ENCODE peak calls at places on chromosomes 16 and 17, in eight cellular contexts. One of them, this sample, is unnamed.

GRCh38 chr16:77383606-77384187 is 51.1 kb downstream of the ADAMTS18 start:
- DNase-seq in AML-193: no peak
- DNase-seq in NCI-H82: no peak
- DNase-seq in stimulated activated CD8-positive, alpha-beta memory T cell treated with anti-CD3 and anti-CD28 coated beads, Interleukin-12 subunit alpha, Interleukin-12 subunit beta, amount 100 ng/mL, for 1 hour: no peak
- DNase-seq in esophagus squamous epithelium: no peak
- DNase-seq in EH: no peak
- DNase-seq in 8988T: no peak
- DNase-seq in NCI-H1092: no peak
- DNase-seq in this sample: no peak

GRCh38 chr17:3965123-3965800 is 1.0 kb upstream of the ATP2A3 start:
- DNase-seq in stimulated activated CD8-positive, alpha-beta memory T cell treated with anti-CD3 and anti-CD28 coated beads, Interleukin-12 subunit alpha, Interleukin-12 subunit beta, amount 100 ng/mL, for 1 hour: peak; percentile 52
- DNase-seq in NCI-H1092: peak; percentile 54
- DNase-seq in 8988T: peak; percentile 77
- DNase-seq in AML-193: peak; percentile 41
- DNase-seq in NCI-H82: peak; percentile 79
- DNase-seq in EH: peak; percentile 56
- DNase-seq in esophagus squamous epithelium: peak; percentile 20
- DNase-seq in this sample: peak; percentile 73

GRCh38 chr17:81387235-81388060 is 7.8 kb upstream of the BAHCC1 start:
- DNase-seq in NCI-H82: no peak
- DNase-seq in AML-193: no peak
- DNase-seq in NCI-H1092: no peak
- DNase-seq in EH: peak; percentile 74
- DNase-seq in stimulated activated CD8-positive, alpha-beta memory T cell treated with anti-CD3 and anti-CD28 coated beads, Interleukin-12 subunit alpha, Interleukin-12 subunit beta, amount 100 ng/mL, for 1 hour: no peak
- DNase-seq in 8988T: no peak
- DNase-seq in esophagus squamous epithelium: no peak
- DNase-seq in this sample: no peak

GRCh38 chr17:78644971-78645370 is 67.8 kb upstream of the DNAH17 start:
- DNase-seq in EH: no peak
- DNase-seq in AML-193: no peak
- DNase-seq in stimulated activated CD8-positive, alpha-beta memory T cell treated with anti-CD3 and anti-CD28 coated beads, Interleukin-12 subunit alpha, Interleukin-12 subunit beta, amount 100 ng/mL, for 1 hour: no peak
- DNase-seq in NCI-H82: no peak
- DNase-seq in esophagus squamous epithelium: no peak
- DNase-seq in 8988T: no peak
- DNase-seq in NCI-H1092: no peak
- DNase-seq in this sample: no peak

GRCh38 chr16:73725147-73725546 is 571.5 kb upstream of the PSMD7 start:
- DNase-seq in stimulated activated CD8-positive, alpha-beta memory T cell treated with anti-CD3 and anti-CD28 coated beads, Interleukin-12 subunit alpha, Interleukin-12 subunit beta, amount 100 ng/mL, for 1 hour: no peak
- DNase-seq in esophagus squamous epithelium: no peak
- DNase-seq in 8988T: no peak
- DNase-seq in EH: no peak
- DNase-seq in AML-193: no peak
- DNase-seq in NCI-H82: no peak
- DNase-seq in NCI-H1092: no peak
- DNase-seq in this sample: no peak

GRCh38 chr16:21656795-21657768 is 4.7 kb upstream of the IGSF6 start:
- DNase-seq in AML-193: peak; percentile 40
- DNase-seq in stimulated activated CD8-positive, alpha-beta memory T cell treated with anti-CD3 and anti-CD28 coated beads, Interleukin-12 subunit alpha, Interleukin-12 subunit beta, amount 100 ng/mL, for 1 hour: peak; percentile 43
- DNase-seq in NCI-H1092: no peak
- DNase-seq in esophagus squamous epithelium: no peak
- DNase-seq in 8988T: no peak
- DNase-seq in NCI-H82: peak; percentile 63
- DNase-seq in EH: peak; percentile 67
- DNase-seq in this sample: no peak

GRCh38 chr17:78839762-78840529 is 668 bp downstream of the USP36 start:
- DNase-seq in esophagus squamous epithelium: no peak
- DNase-seq in stimulated activated CD8-positive, alpha-beta memory T cell treated with anti-CD3 and anti-CD28 coated beads, Interleukin-12 subunit alpha, Interleukin-12 subunit beta, amount 100 ng/mL, for 1 hour: peak; percentile 17
- DNase-seq in EH: peak; percentile 54
- DNase-seq in AML-193: no peak
- DNase-seq in NCI-H82: peak; percentile 56
- DNase-seq in NCI-H1092: no peak
- DNase-seq in 8988T: no peak
- DNase-seq in this sample: peak; percentile 2

GRCh38 chr17:73641779-73642580 is 2.3 kb downstream of the SDK2 start:
- DNase-seq in NCI-H82: peak; percentile 53
- DNase-seq in NCI-H1092: peak; percentile 64
- DNase-seq in AML-193: no peak
- DNase-seq in esophagus squamous epithelium: no peak
- DNase-seq in EH: no peak
- DNase-seq in 8988T: no peak
- DNase-seq in stimulated activated CD8-positive, alpha-beta memory T cell treated with anti-CD3 and anti-CD28 coated beads, Interleukin-12 subunit alpha, Interleukin-12 subunit beta, amount 100 ng/mL, for 1 hour: no peak
- DNase-seq in this sample: no peak

GRCh38 chr16:12754824-12755543 is 48.7 kb downstream of the CPPED1 start:
- DNase-seq in NCI-H1092: no peak
- DNase-seq in 8988T: no peak
- DNase-seq in NCI-H82: no peak
- DNase-seq in esophagus squamous epithelium: no peak
- DNase-seq in stimulated activated CD8-positive, alpha-beta memory T cell treated with anti-CD3 and anti-CD28 coated beads, Interleukin-12 subunit alpha, Interleukin-12 subunit beta, amount 100 ng/mL, for 1 hour: no peak
- DNase-seq in EH: peak; percentile 74
- DNase-seq in AML-193: no peak
- DNase-seq in this sample: no peak

GRCh38 chr17:63989622-63990345 is 8.4 kb upstream of the PRR29 start:
- DNase-seq in NCI-H82: no peak
- DNase-seq in EH: no peak
- DNase-seq in AML-193: no peak
- DNase-seq in esophagus squamous epithelium: no peak
- DNase-seq in stimulated activated CD8-positive, alpha-beta memory T cell treated with anti-CD3 and anti-CD28 coated beads, Interleukin-12 subunit alpha, Interleukin-12 subunit beta, amount 100 ng/mL, for 1 hour: no peak
- DNase-seq in 8988T: no peak
- DNase-seq in NCI-H1092: no peak
- DNase-seq in this sample: no peak

GRCh38 chr16:65845466-65846209 is 520.9 kb upstream of the CDH5 start:
- DNase-seq in 8988T: no peak
- DNase-seq in stimulated activated CD8-positive, alpha-beta memory T cell treated with anti-CD3 and anti-CD28 coated beads, Interleukin-12 subunit alpha, Interleukin-12 subunit beta, amount 100 ng/mL, for 1 hour: no peak
- DNase-seq in AML-193: no peak
- DNase-seq in NCI-H82: no peak
- DNase-seq in NCI-H1092: no peak
- DNase-seq in EH: peak; percentile 57
- DNase-seq in esophagus squamous epithelium: no peak
- DNase-seq in this sample: no peak

GRCh38 chr16:81784042-81784785 is 5.1 kb downstream of the PLCG2 start:
- DNase-seq in esophagus squamous epithelium: no peak
- DNase-seq in NCI-H1092: no peak
- DNase-seq in stimulated activated CD8-positive, alpha-beta memory T cell treated with anti-CD3 and anti-CD28 coated beads, Interleukin-12 subunit alpha, Interleukin-12 subunit beta, amount 100 ng/mL, for 1 hour: no peak
- DNase-seq in NCI-H82: no peak
- DNase-seq in AML-193: no peak
- DNase-seq in 8988T: no peak
- DNase-seq in EH: no peak
- DNase-seq in this sample: no peak

GRCh38 chr16:89600956-89601355 is 12.5 kb upstream of the DPEP1 start:
- DNase-seq in stimulated activated CD8-positive, alpha-beta memory T cell treated with anti-CD3 and anti-CD28 coated beads, Interleukin-12 subunit alpha, Interleukin-12 subunit beta, amount 100 ng/mL, for 1 hour: no peak
- DNase-seq in NCI-H1092: no peak
- DNase-seq in NCI-H82: no peak
- DNase-seq in AML-193: no peak
- DNase-seq in 8988T: no peak
- DNase-seq in EH: peak; percentile 36
- DNase-seq in esophagus squamous epithelium: no peak
- DNase-seq in this sample: no peak

GRCh38 chr16:78196527-78196926 is 97.1 kb downstream of the WWOX start:
- DNase-seq in AML-193: no peak
- DNase-seq in NCI-H1092: no peak
- DNase-seq in NCI-H82: no peak
- DNase-seq in EH: no peak
- DNase-seq in 8988T: no peak
- DNase-seq in stimulated activated CD8-positive, alpha-beta memory T cell treated with anti-CD3 and anti-CD28 coated beads, Interleukin-12 subunit alpha, Interleukin-12 subunit beta, amount 100 ng/mL, for 1 hour: no peak
- DNase-seq in esophagus squamous epithelium: no peak
- DNase-seq in this sample: no peak

GRCh38 chr16:48511071-48511540 is 98.9 kb downstream of the N4BP1 start:
- DNase-seq in NCI-H82: no peak
- DNase-seq in NCI-H1092: no peak
- DNase-seq in stimulated activated CD8-positive, alpha-beta memory T cell treated with anti-CD3 and anti-CD28 coated beads, Interleukin-12 subunit alpha, Interleukin-12 subunit beta, amount 100 ng/mL, for 1 hour: no peak
- DNase-seq in 8988T: no peak
- DNase-seq in EH: peak; percentile 80
- DNase-seq in AML-193: no peak
- DNase-seq in esophagus squamous epithelium: no peak
- DNase-seq in this sample: no peak

GRCh38 chr17:81403671-81404534 is 8.6 kb downstream of the BAHCC1 start:
- DNase-seq in 8988T: no peak
- DNase-seq in EH: peak; percentile 65
- DNase-seq in NCI-H1092: no peak
- DNase-seq in NCI-H82: no peak
- DNase-seq in esophagus squamous epithelium: no peak
- DNase-seq in stimulated activated CD8-positive, alpha-beta memory T cell treated with anti-CD3 and anti-CD28 coated beads, Interleukin-12 subunit alpha, Interleukin-12 subunit beta, amount 100 ng/mL, for 1 hour: no peak
- DNase-seq in AML-193: no peak
- DNase-seq in this sample: no peak

GRCh38 chr17:17156511-17156910 is 49.6 kb downstream of the PLD6 start:
- DNase-seq in EH: peak; percentile 22
- DNase-seq in AML-193: no peak
- DNase-seq in 8988T: no peak
- DNase-seq in NCI-H1092: no peak
- DNase-seq in NCI-H82: no peak
- DNase-seq in esophagus squamous epithelium: no peak
- DNase-seq in stimulated activated CD8-positive, alpha-beta memory T cell treated with anti-CD3 and anti-CD28 coated beads, Interleukin-12 subunit alpha, Interleukin-12 subunit beta, amount 100 ng/mL, for 1 hour: no peak
- DNase-seq in this sample: no peak